ENCODE peak calls at places on chromosomes 2 and 18, in ten cellular contexts. One of them, this sample, is unnamed.

GRCh38 chr2:161555826-161556225 is 68.4 kb upstream of the SLC4A10 start:
- DNase-seq in choroid plexus epithelial cell: no peak
- DNase-seq in tibial artery: no peak
- DNase-seq in GM12878: no peak
- DNase-seq in fibroblast of pulmonary artery: no peak
- DNase-seq in spleen: no peak
- DNase-seq in GM12865: no peak
- DNase-seq in right atrium auricular region: no peak
- DNase-seq in left ventricle myocardium inferior: no peak
- DNase-seq in HFFc6: no peak
- DNase-seq in this sample: no peak

GRCh38 chr2:96116879-96117533 is 635 bp upstream of the ADRA2B start:
- DNase-seq in choroid plexus epithelial cell: peak; percentile 33
- DNase-seq in tibial artery: no peak
- DNase-seq in GM12878: no peak
- DNase-seq in fibroblast of pulmonary artery: peak; percentile 13
- DNase-seq in spleen: peak; percentile 90
- DNase-seq in GM12865: peak; percentile 59
- DNase-seq in right atrium auricular region: no peak
- DNase-seq in left ventricle myocardium inferior: peak; percentile 47
- DNase-seq in HFFc6: no peak
- DNase-seq in this sample: no peak

GRCh38 chr18:67282796-67283195 is 233.7 kb downstream of the DSEL start:
- DNase-seq in choroid plexus epithelial cell: peak; percentile 36
- DNase-seq in tibial artery: no peak
- DNase-seq in GM12878: no peak
- DNase-seq in fibroblast of pulmonary artery: peak; percentile 67
- DNase-seq in spleen: no peak
- DNase-seq in GM12865: no peak
- DNase-seq in right atrium auricular region: no peak
- DNase-seq in left ventricle myocardium inferior: no peak
- DNase-seq in HFFc6: peak; percentile 8
- DNase-seq in this sample: no peak

GRCh38 chr18:34222025-34222395 is 2.7 kb downstream of the NOL4 start:
- DNase-seq in choroid plexus epithelial cell: no peak
- DNase-seq in tibial artery: no peak
- DNase-seq in GM12878: no peak
- DNase-seq in fibroblast of pulmonary artery: no peak
- DNase-seq in spleen: peak; percentile 47
- DNase-seq in GM12865: peak; percentile 38
- DNase-seq in right atrium auricular region: no peak
- DNase-seq in left ventricle myocardium inferior: no peak
- DNase-seq in HFFc6: no peak
- DNase-seq in this sample: no peak

GRCh38 chr18:74353169-74353775 is 37.6 kb downstream of the C18orf63 start:
- DNase-seq in choroid plexus epithelial cell: peak; percentile 92
- DNase-seq in tibial artery: peak; percentile 60
- DNase-seq in GM12878: peak; percentile 24
- DNase-seq in fibroblast of pulmonary artery: peak; percentile 88
- DNase-seq in spleen: no peak
- DNase-seq in GM12865: peak; percentile 70
- DNase-seq in right atrium auricular region: peak; percentile 75
- DNase-seq in left ventricle myocardium inferior: peak; percentile 38
- DNase-seq in HFFc6: peak; percentile 79
- DNase-seq in this sample: no peak

GRCh38 chr2:28958689-28959088 is 22.4 kb upstream of the TOGARAM2 start:
- DNase-seq in choroid plexus epithelial cell: peak; percentile 93
- DNase-seq in tibial artery: peak; percentile 48
- DNase-seq in GM12878: peak; percentile 25
- DNase-seq in fibroblast of pulmonary artery: peak; percentile 85
- DNase-seq in spleen: no peak
- DNase-seq in GM12865: peak; percentile 64
- DNase-seq in right atrium auricular region: peak; percentile 72
- DNase-seq in left ventricle myocardium inferior: peak; percentile 58
- DNase-seq in HFFc6: peak; percentile 81
- DNase-seq in this sample: peak; percentile 85

GRCh38 chr18:37836571-37836970 is 271.0 kb upstream of the CELF4 start:
- DNase-seq in choroid plexus epithelial cell: no peak
- DNase-seq in tibial artery: no peak
- DNase-seq in GM12878: no peak
- DNase-seq in fibroblast of pulmonary artery: no peak
- DNase-seq in spleen: no peak
- DNase-seq in GM12865: no peak
- DNase-seq in right atrium auricular region: no peak
- DNase-seq in left ventricle myocardium inferior: no peak
- DNase-seq in HFFc6: no peak
- DNase-seq in this sample: no peak

GRCh38 chr2:3422161-3422767 is 42.8 kb downstream of the TRAPPC12 start:
- DNase-seq in choroid plexus epithelial cell: no peak
- DNase-seq in tibial artery: no peak
- DNase-seq in GM12878: peak; percentile 27
- DNase-seq in fibroblast of pulmonary artery: no peak
- DNase-seq in spleen: no peak
- DNase-seq in GM12865: peak; percentile 64
- DNase-seq in right atrium auricular region: no peak
- DNase-seq in left ventricle myocardium inferior: no peak
- DNase-seq in HFFc6: no peak
- DNase-seq in this sample: no peak

GRCh38 chr2:104425850-104426581 is 427.9 kb upstream of the POU3F3 start:
- DNase-seq in choroid plexus epithelial cell: no peak
- DNase-seq in tibial artery: no peak
- DNase-seq in GM12878: no peak
- DNase-seq in fibroblast of pulmonary artery: no peak
- DNase-seq in spleen: no peak
- DNase-seq in GM12865: no peak
- DNase-seq in right atrium auricular region: no peak
- DNase-seq in left ventricle myocardium inferior: no peak
- DNase-seq in HFFc6: no peak
- DNase-seq in this sample: no peak

GRCh38 chr2:108570416-108570815 is 36.1 kb downstream of the LIMS1 start:
- DNase-seq in choroid plexus epithelial cell: peak; percentile 80
- DNase-seq in tibial artery: no peak
- DNase-seq in GM12878: no peak
- DNase-seq in fibroblast of pulmonary artery: peak; percentile 70
- DNase-seq in spleen: no peak
- DNase-seq in GM12865: no peak
- DNase-seq in right atrium auricular region: no peak
- DNase-seq in left ventricle myocardium inferior: no peak
- DNase-seq in HFFc6: peak; percentile 52
- DNase-seq in this sample: no peak

GRCh38 chr2:109098251-109098920 is 30.6 kb upstream of the SH3RF3 start:
- DNase-seq in choroid plexus epithelial cell: peak; percentile 60
- DNase-seq in tibial artery: no peak
- DNase-seq in GM12878: no peak
- DNase-seq in fibroblast of pulmonary artery: peak; percentile 86
- DNase-seq in spleen: no peak
- DNase-seq in GM12865: no peak
- DNase-seq in right atrium auricular region: no peak
- DNase-seq in left ventricle myocardium inferior: no peak
- DNase-seq in HFFc6: no peak
- DNase-seq in this sample: no peak

GRCh38 chr18:55489742-55490055 is 98.3 kb downstream of the TCF4 start:
- DNase-seq in choroid plexus epithelial cell: no peak
- DNase-seq in tibial artery: no peak
- DNase-seq in GM12878: peak; percentile 8
- DNase-seq in fibroblast of pulmonary artery: no peak
- DNase-seq in spleen: no peak
- DNase-seq in GM12865: peak; percentile 84
- DNase-seq in right atrium auricular region: no peak
- DNase-seq in left ventricle myocardium inferior: no peak
- DNase-seq in HFFc6: no peak
- DNase-seq in this sample: no peak

GRCh38 chr2:170966648-170967396 is 37.8 kb downstream of the GORASP2 start:
- DNase-seq in choroid plexus epithelial cell: no peak
- DNase-seq in tibial artery: no peak
- DNase-seq in GM12878: no peak
- DNase-seq in fibroblast of pulmonary artery: no peak
- DNase-seq in spleen: no peak
- DNase-seq in GM12865: no peak
- DNase-seq in right atrium auricular region: no peak
- DNase-seq in left ventricle myocardium inferior: no peak
- DNase-seq in HFFc6: no peak
- DNase-seq in this sample: no peak

GRCh38 chr2:215912299-215912842 is 101.0 kb downstream of the MREG start:
- DNase-seq in choroid plexus epithelial cell: peak; percentile 16
- DNase-seq in tibial artery: no peak
- DNase-seq in GM12878: no peak
- DNase-seq in fibroblast of pulmonary artery: no peak
- DNase-seq in spleen: no peak
- DNase-seq in GM12865: no peak
- DNase-seq in right atrium auricular region: no peak
- DNase-seq in left ventricle myocardium inferior: no peak
- DNase-seq in HFFc6: no peak
- DNase-seq in this sample: no peak

GRCh38 chr2:173874899-173875247 is 90.3 kb downstream of the SP3 start:
- DNase-seq in choroid plexus epithelial cell: no peak
- DNase-seq in tibial artery: no peak
- DNase-seq in GM12878: peak; percentile 84
- DNase-seq in fibroblast of pulmonary artery: no peak
- DNase-seq in spleen: no peak
- DNase-seq in GM12865: peak; percentile 80
- DNase-seq in right atrium auricular region: no peak
- DNase-seq in left ventricle myocardium inferior: no peak
- DNase-seq in HFFc6: no peak
- DNase-seq in this sample: no peak

GRCh38 chr2:235584269-235585007 is 90.6 kb downstream of the AGAP1 start:
- DNase-seq in choroid plexus epithelial cell: no peak
- DNase-seq in tibial artery: no peak
- DNase-seq in GM12878: no peak
- DNase-seq in fibroblast of pulmonary artery: no peak
- DNase-seq in spleen: no peak
- DNase-seq in GM12865: no peak
- DNase-seq in right atrium auricular region: no peak
- DNase-seq in left ventricle myocardium inferior: no peak
- DNase-seq in HFFc6: no peak
- DNase-seq in this sample: no peak

GRCh38 chr2:218367415-218368149 is 10.9 kb downstream of the CATIP start:
- DNase-seq in choroid plexus epithelial cell: peak; percentile 63
- DNase-seq in tibial artery: peak; percentile 85
- DNase-seq in GM12878: peak; percentile 51
- DNase-seq in fibroblast of pulmonary artery: peak; percentile 65
- DNase-seq in spleen: peak; percentile 98
- DNase-seq in GM12865: peak; percentile 93
- DNase-seq in right atrium auricular region: peak; percentile 90
- DNase-seq in left ventricle myocardium inferior: peak; percentile 93
- DNase-seq in HFFc6: no peak
- DNase-seq in this sample: peak; percentile 87

GRCh38 chr18:26771524-26771923 is 94.0 kb downstream of the AQP4 start:
- DNase-seq in choroid plexus epithelial cell: peak; percentile 46
- DNase-seq in tibial artery: no peak
- DNase-seq in GM12878: no peak
- DNase-seq in fibroblast of pulmonary artery: peak; percentile 11
- DNase-seq in spleen: no peak
- DNase-seq in GM12865: peak; percentile 33
- DNase-seq in right atrium auricular region: no peak
- DNase-seq in left ventricle myocardium inferior: no peak
- DNase-seq in HFFc6: no peak
- DNase-seq in this sample: no peak
- TF ChIP-seq CTCF in choroid plexus epithelial cell: peak; percentile 69
- TF ChIP-seq CTCF in tibial artery: no peak
- TF ChIP-seq CTCF in GM12878: peak; percentile 47
- TF ChIP-seq CTCF in fibroblast of pulmonary artery: peak; percentile 36
- TF ChIP-seq CTCF in spleen: peak; percentile 29
- TF ChIP-seq CTCF in GM12865: peak; percentile 43
- TF ChIP-seq CTCF in right atrium auricular region: peak; percentile 34
- TF ChIP-seq CTCF in left ventricle myocardium inferior: peak; percentile 65
- TF ChIP-seq CTCF in HFFc6: no peak
- TF ChIP-seq CTCF in this sample: peak; percentile 58

DNA sequence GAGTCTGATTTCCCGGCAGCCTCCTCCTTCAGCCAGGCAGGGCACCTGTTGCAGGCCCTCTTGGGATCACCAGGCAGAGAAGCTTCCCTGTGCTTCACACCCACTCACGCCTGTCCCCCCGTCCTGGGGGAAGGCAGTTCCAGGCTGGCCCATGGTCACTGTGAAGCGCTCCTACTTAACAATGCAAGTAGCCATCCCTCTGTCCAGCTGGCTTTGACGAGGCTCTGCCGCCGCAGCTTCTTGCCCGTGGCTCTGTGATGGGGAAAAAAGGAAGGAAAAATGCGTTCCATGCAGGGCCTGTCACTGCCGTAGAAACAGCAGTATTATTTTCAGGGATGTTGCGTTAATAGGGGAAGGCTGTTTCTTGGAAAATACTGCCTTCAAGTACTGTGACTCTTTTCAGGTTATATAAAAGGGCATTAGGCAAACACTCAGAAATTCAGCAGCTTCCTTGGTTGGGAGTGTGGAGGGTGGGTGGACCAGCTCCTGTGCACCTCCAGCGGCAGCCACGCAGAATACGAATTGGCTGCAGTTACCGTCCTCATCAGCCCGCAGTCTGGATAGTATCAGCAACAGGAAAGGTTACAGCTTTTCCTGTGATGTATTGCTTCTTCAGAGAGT is 232.3 kb downstream of the KLHL29 start:
- DNase-seq in choroid plexus epithelial cell: peak; percentile 63
- DNase-seq in tibial artery: peak; percentile 73
- DNase-seq in GM12878: no peak
- DNase-seq in fibroblast of pulmonary artery: peak; percentile 77
- DNase-seq in spleen: peak; percentile 43
- DNase-seq in GM12865: no peak
- DNase-seq in right atrium auricular region: peak; percentile 85
- DNase-seq in left ventricle myocardium inferior: peak; percentile 51
- DNase-seq in HFFc6: peak; percentile 68
- DNase-seq in this sample: no peak
- TF ChIP-seq CTCF in choroid plexus epithelial cell: peak; percentile 69
- TF ChIP-seq CTCF in tibial artery: peak; percentile 63
- TF ChIP-seq CTCF in GM12878: no peak
- TF ChIP-seq CTCF in fibroblast of pulmonary artery: peak; percentile 72
- TF ChIP-seq CTCF in spleen: no peak
- TF ChIP-seq CTCF in GM12865: no peak
- TF ChIP-seq CTCF in right atrium auricular region: no peak
- TF ChIP-seq CTCF in left ventricle myocardium inferior: peak; percentile 64
- TF ChIP-seq CTCF in HFFc6: peak; percentile 63
- TF ChIP-seq CTCF in this sample: no peak

GRCh38 chr2:201665420-201666158 is 22.3 kb upstream of the TMEM237 start:
- DNase-seq in choroid plexus epithelial cell: no peak
- DNase-seq in tibial artery: no peak
- DNase-seq in GM12878: no peak
- DNase-seq in fibroblast of pulmonary artery: peak; percentile 8
- DNase-seq in spleen: no peak
- DNase-seq in GM12865: no peak
- DNase-seq in right atrium auricular region: no peak
- DNase-seq in left ventricle myocardium inferior: no peak
- DNase-seq in HFFc6: no peak
- DNase-seq in this sample: no peak
- TF ChIP-seq CTCF in choroid plexus epithelial cell: peak; percentile 34
- TF ChIP-seq CTCF in tibial artery: no peak
- TF ChIP-seq CTCF in GM12878: peak; percentile 5
- TF ChIP-seq CTCF in fibroblast of pulmonary artery: no peak
- TF ChIP-seq CTCF in spleen: no peak
- TF ChIP-seq CTCF in GM12865: no peak
- TF ChIP-seq CTCF in right atrium auricular region: no peak
- TF ChIP-seq CTCF in left ventricle myocardium inferior: peak; percentile 43
- TF ChIP-seq CTCF in HFFc6: peak; percentile 71
- TF ChIP-seq CTCF in this sample: peak; percentile 52

DNA sequence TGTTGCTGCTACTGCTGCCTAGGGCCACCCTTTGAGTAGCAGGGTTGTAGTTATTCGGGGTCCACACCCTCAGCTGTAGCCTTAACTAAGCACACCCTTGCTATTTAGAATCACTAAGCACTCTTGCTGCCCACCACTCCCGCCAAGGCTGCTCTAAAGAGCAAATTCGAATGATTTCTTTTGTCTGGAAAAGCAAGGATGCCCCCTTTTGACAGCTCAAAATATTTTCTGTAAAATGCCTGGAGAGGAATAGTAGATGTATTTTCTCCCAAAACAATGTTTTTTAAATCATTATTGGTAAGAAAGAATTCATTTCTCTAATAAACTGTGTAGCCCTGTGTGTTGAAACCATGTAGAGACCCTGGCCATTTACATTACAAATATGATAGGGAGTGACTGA is 80.8 kb upstream of the PAPOLG start:
- DNase-seq in choroid plexus epithelial cell: no peak
- DNase-seq in tibial artery: no peak
- DNase-seq in GM12878: no peak
- DNase-seq in fibroblast of pulmonary artery: no peak
- DNase-seq in spleen: no peak
- DNase-seq in GM12865: no peak
- DNase-seq in right atrium auricular region: no peak
- DNase-seq in left ventricle myocardium inferior: no peak
- DNase-seq in HFFc6: no peak
- DNase-seq in this sample: no peak
- TF ChIP-seq CTCF in choroid plexus epithelial cell: no peak
- TF ChIP-seq CTCF in tibial artery: no peak
- TF ChIP-seq CTCF in GM12878: no peak
- TF ChIP-seq CTCF in fibroblast of pulmonary artery: no peak
- TF ChIP-seq CTCF in spleen: no peak
- TF ChIP-seq CTCF in GM12865: no peak
- TF ChIP-seq CTCF in right atrium auricular region: no peak
- TF ChIP-seq CTCF in left ventricle myocardium inferior: no peak
- TF ChIP-seq CTCF in HFFc6: no peak
- TF ChIP-seq CTCF in this sample: no peak